ENCODE peak calls at places on chromosomes 16 and 17, in seven cellular contexts. Q is CD4-positive, alpha-beta memory T cell; C is cardiac fibroblast; W is left ventricle myocardium inferior; Y is thyroid gland; T is AG04449; G is fibroblast of lung. X is an unnamed sample.

GRCh38 chr17:28227278-28228108 is 91.5 kb upstream of the TMEM97 start:
- DNase-seq in T (no peak), W (no peak), Y (peak; percentile 90), Q (peak; percentile 13), C (peak; percentile 16), G (peak; percentile 43), X (no peak)

GRCh38 chr17:14296511-14296910 is 4.4 kb upstream of the HS3ST3B1 start:
- DNase-seq in W (no peak), T (no peak), Y (no peak), G (no peak), C (no peak), Q (no peak), X (no peak)

GRCh38 chr16:73713817-73714495 is 582.7 kb upstream of the PSMD7 start:
- DNase-seq in Y (no peak), W (no peak), T (no peak), Q (no peak), C (peak; percentile 0), G (no peak), X (no peak)

GRCh38 chr17:59154335-59154720 is 658 bp downstream of the SKA2 start:
- DNase-seq in Q (no peak), T (no peak), W (no peak), Y (peak; percentile 50), G (peak; percentile 51), C (peak; percentile 53), X (no peak)

GRCh38 chr17:69716571-69716970 is 302.1 kb downstream of the MAP2K6 start:
- DNase-seq in W (no peak), G (peak; percentile 52), Q (no peak), Y (peak; percentile 74), C (no peak), T (no peak), X (no peak)

GRCh38 chr17:17456251-17456650 is 20.5 kb upstream of the MED9 start:
- DNase-seq in Y (no peak), Q (no peak), T (no peak), G (no peak), W (no peak), C (no peak), X (no peak)

GRCh38 chr16:65375651-65376050 is 253.8 kb upstream of the CDH11 start:
- DNase-seq in Q (no peak), W (no peak), T (no peak), Y (no peak), G (peak; percentile 37), C (peak; percentile 44), X (no peak)

GRCh38 chr17:13478326-13478830 is 123.4 kb downstream of the HS3ST3A1 start:
- DNase-seq in Q (no peak), C (no peak), G (peak; percentile 28), W (no peak), Y (no peak), T (no peak), X (no peak)

GRCh38 chr17:17305282-17305801 is 2.2 kb downstream of the NT5M start:
- DNase-seq in C (no peak), Q (peak; percentile 52), T (no peak), Y (no peak), W (no peak), G (no peak), X (no peak)

DNA sequence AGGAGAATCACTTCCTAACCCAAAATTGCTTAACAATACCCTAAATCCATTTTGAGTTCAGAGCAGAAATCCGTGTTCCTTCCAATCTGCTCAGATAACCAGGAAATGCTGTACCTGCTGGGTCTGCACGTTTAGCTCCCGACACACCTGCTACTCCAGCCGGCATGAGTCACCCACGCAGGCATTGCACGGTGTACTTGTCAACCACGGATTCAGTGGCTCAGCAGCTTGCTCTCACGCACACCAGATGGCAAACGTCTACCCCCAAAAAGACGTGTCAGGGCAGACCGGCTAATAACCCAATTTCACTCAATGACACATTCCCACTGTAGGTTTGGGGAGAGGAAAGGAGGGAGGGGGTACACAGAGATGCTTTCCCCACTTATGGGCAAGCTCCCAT is 468.1 kb downstream of the SOX9 start:
- DNase-seq in Q (no peak), W (no peak), Y (no peak), T (no peak), C (peak; percentile 78), G (peak; percentile 92), X (no peak)
- H3K4me3 ChIP-seq in Q (no peak overlapping the region), W (no peak overlapping the region), Y (no peak overlapping the region), T (no peak overlapping the region), C (no peak overlapping the region), G (no peak overlapping the region), X (no peak overlapping the region)

GRCh38 chr17:61458000-61458399 is 5.8 kb downstream of the TBX4 start:
- DNase-seq in T (no peak), Y (no peak), W (no peak), C (no peak), G (no peak), Q (no peak), X (no peak)

GRCh38 chr17:61459968-61460718 is 7.9 kb downstream of the TBX4 start:
- DNase-seq in C (no peak), G (no peak), T (no peak), Q (no peak), Y (no peak), W (no peak), X (no peak)

GRCh38 chr17:61460796-61461585 is 8.8 kb downstream of the TBX4 start:
- DNase-seq in Y (no peak), G (no peak), T (no peak), Q (no peak), C (no peak), W (no peak), X (no peak)

GRCh38 chr17:61458491-61459433 is 6.5 kb downstream of the TBX4 start:
- DNase-seq in T (no peak), G (no peak), W (no peak), Y (no peak), Q (no peak), C (no peak), X (no peak)

DNA sequence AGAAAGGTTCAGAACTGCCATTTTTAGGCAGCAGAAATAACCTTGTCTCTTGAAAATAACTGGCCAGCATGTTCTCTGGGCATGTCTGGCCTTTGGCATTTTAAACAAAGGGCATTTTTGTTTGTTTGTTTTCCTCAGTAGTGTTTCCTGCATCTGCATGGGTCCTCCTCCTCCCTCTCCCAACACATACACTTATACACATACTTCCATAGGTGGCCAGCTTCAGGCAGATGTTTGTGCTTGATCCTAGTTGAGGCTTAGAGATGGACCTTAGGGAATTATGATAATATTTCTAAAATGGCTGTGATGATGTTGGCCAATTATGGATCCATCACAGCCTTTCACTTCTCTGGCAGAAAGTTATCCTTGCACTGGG is 7.2 kb downstream of the TBX4 start:
- DNase-seq in C (no peak), G (no peak), Q (no peak), W (no peak), T (no peak), Y (no peak), X (no peak)
- H3K4me3 ChIP-seq in C (no peak overlapping the region), G (no peak overlapping the region), Q (no peak overlapping the region), W (no peak overlapping the region), T (no peak overlapping the region), Y (no peak overlapping the region), X (no peak overlapping the region)

GRCh38 chr17:40190197-40191021 is 13.1 kb downstream of the RAPGEFL1 start:
- DNase-seq in C (no peak), Q (no peak), T (no peak), W (no peak), G (no peak), Y (no peak), X (no peak)
- H3K4me3 ChIP-seq in C (no peak overlapping the region), Q (no peak overlapping the region), T (peak overlapping the region; percentile 4), W (peak overlapping the region; percentile 74), G (no peak overlapping the region), Y (no peak overlapping the region), X (peak overlapping the region; percentile 53)

GRCh38 chr16:58501242-58502131 is 1.5 kb downstream of the NDRG4 start:
- DNase-seq in Y (peak; percentile 33), T (no peak), G (peak; percentile 16), Q (peak; percentile 42), W (no peak), C (no peak), X (no peak)
- H3K4me3 ChIP-seq in Y (no peak overlapping the region), T (peak overlapping the region; percentile 70), G (no peak overlapping the region), Q (peak overlapping the region; percentile 52), W (peak overlapping the region; percentile 25), C (peak overlapping the region; percentile 56), X (peak overlapping the region; percentile 63)

GRCh38 chr16:81744911-81745310 is 34.2 kb upstream of the PLCG2 start:
- DNase-seq in G (no peak), W (no peak), Y (no peak), C (no peak), T (no peak), Q (no peak), X (no peak)

GRCh38 chr16:81748476-81749198 is 30.5 kb upstream of the PLCG2 start:
- DNase-seq in T (no peak), W (no peak), Q (no peak), C (no peak), G (no peak), Y (no peak), X (no peak)

GRCh38 chr16:81745704-81746558 is 33.2 kb upstream of the PLCG2 start:
- DNase-seq in C (peak; percentile 58), Y (peak; percentile 54), W (peak; percentile 75), Q (peak; percentile 71), T (no peak), G (peak; percentile 46), X (no peak)

GRCh38 chr16:81744385-81744784 is 34.7 kb upstream of the PLCG2 start:
- DNase-seq in W (no peak), C (no peak), G (no peak), T (no peak), Y (no peak), Q (no peak), X (no peak)

GRCh38 chr16:81746566-81746965 is 32.5 kb upstream of the PLCG2 start:
- DNase-seq in Y (no peak), Q (no peak), C (no peak), G (no peak), T (no peak), W (no peak), X (no peak)
- H3K4me3 ChIP-seq in Y (no peak overlapping the region), Q (no peak overlapping the region), C (peak overlapping the region; percentile 36), G (no peak overlapping the region), T (peak overlapping the region; percentile 50), W (peak overlapping the region; percentile 58), X (peak overlapping the region; percentile 39)

GRCh38 chr16:70433456-70434103 is 5.3 kb downstream of the ST3GAL2 start:
- DNase-seq in Q (no peak), T (no peak), Y (no peak), C (peak; percentile 80), W (peak; percentile 70), G (peak; percentile 77), X (peak; percentile 75)
- H3K4me3 ChIP-seq in Q (no peak overlapping the region), T (no peak overlapping the region), Y (no peak overlapping the region), C (no peak overlapping the region), W (peak overlapping the region; percentile 6), G (no peak overlapping the region), X (no peak overlapping the region)

DNA sequence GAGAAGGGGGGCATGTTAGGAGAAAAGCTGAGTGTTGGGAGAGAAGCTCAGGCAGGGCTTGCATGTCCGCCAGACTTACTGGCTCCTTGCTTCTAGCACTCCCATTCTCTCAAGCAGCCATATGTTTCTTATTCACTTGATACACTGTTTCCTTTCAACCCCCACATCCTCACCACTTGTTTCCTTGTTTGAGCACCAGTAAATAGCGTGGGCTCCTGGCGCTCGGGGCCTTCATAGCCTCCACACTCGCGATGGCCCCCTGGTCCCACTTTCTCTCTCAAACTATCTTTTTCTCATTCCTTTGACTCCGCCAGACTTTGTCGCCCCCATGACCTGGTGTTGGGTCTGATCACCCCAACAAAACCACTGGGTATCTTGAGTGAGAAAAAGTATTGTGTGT is 16.6 kb downstream of the ATP5PD start:
- DNase-seq in W (no peak), Y (no peak), C (no peak), Q (no peak), T (no peak), G (no peak), X (no peak)
- H3K4me3 ChIP-seq in W (no peak overlapping the region), Y (no peak overlapping the region), C (no peak overlapping the region), Q (no peak overlapping the region), T (no peak overlapping the region), G (no peak overlapping the region), X (no peak overlapping the region)

X was measured in skeletal muscle cell.